ENCODE peak calls at places on chromosomes 13 and 19, in six cellular contexts. One of them, this sample, is unnamed.

GRCh38 chr13:95441326-95441725 is 111.2 kb upstream of the CLDN10 start:
- DNase-seq in endodermal cell: no peak
- DNase-seq in A673: no peak
- DNase-seq in pancreas: no peak
- DNase-seq in osteoblast: no peak
- DNase-seq in SK-N-SH: no peak
- DNase-seq in this sample: no peak

GRCh38 chr19:16661480-16662034 is 618 bp downstream of the TMEM38A start:
- DNase-seq in endodermal cell: peak; percentile 69
- DNase-seq in A673: no peak
- DNase-seq in pancreas: peak; percentile 56
- DNase-seq in osteoblast: peak; percentile 58
- DNase-seq in SK-N-SH: peak; percentile 36
- DNase-seq in this sample: peak; percentile 43

GRCh38 chr13:85347251-85347650 is 452.0 kb downstream of the SLITRK6 start:
- DNase-seq in endodermal cell: no peak
- DNase-seq in A673: no peak
- DNase-seq in pancreas: no peak
- DNase-seq in osteoblast: peak; percentile 66
- DNase-seq in SK-N-SH: no peak
- DNase-seq in this sample: no peak

GRCh38 chr19:7494416-7495098 is 5.7 kb upstream of the PEX11G start:
- DNase-seq in endodermal cell: no peak
- DNase-seq in A673: no peak
- DNase-seq in pancreas: peak; percentile 51
- DNase-seq in osteoblast: peak; percentile 87
- DNase-seq in SK-N-SH: peak; percentile 83
- DNase-seq in this sample: peak; percentile 30

GRCh38 chr13:27053902-27054595 is 117.6 kb downstream of the USP12 start:
- DNase-seq in endodermal cell: no peak
- DNase-seq in A673: no peak
- DNase-seq in pancreas: no peak
- DNase-seq in osteoblast: peak; percentile 91
- DNase-seq in SK-N-SH: no peak
- DNase-seq in this sample: no peak

GRCh38 chr19:38213911-38214625 is 10.0 kb downstream of the DPF1 start:
- DNase-seq in endodermal cell: no peak
- DNase-seq in A673: no peak
- DNase-seq in pancreas: no peak
- DNase-seq in osteoblast: peak; percentile 99
- DNase-seq in SK-N-SH: no peak
- DNase-seq in this sample: no peak

GRCh38 chr13:75641026-75641425 is 4.9 kb downstream of the LMO7 start:
- DNase-seq in endodermal cell: no peak
- DNase-seq in A673: no peak
- DNase-seq in pancreas: no peak
- DNase-seq in osteoblast: no peak
- DNase-seq in SK-N-SH: no peak
- DNase-seq in this sample: no peak

GRCh38 chr19:15540435-15540834 is 32.1 kb downstream of the CYP4F22 start:
- DNase-seq in endodermal cell: no peak
- DNase-seq in A673: no peak
- DNase-seq in pancreas: no peak
- DNase-seq in osteoblast: no peak
- DNase-seq in SK-N-SH: no peak
- DNase-seq in this sample: no peak

GRCh38 chr19:52943884-52944643 is 18.6 kb downstream of the ZNF816 start:
- DNase-seq in endodermal cell: peak; percentile 60
- DNase-seq in A673: no peak
- DNase-seq in pancreas: no peak
- DNase-seq in osteoblast: no peak
- DNase-seq in SK-N-SH: no peak
- DNase-seq in this sample: peak; percentile 90

GRCh38 chr19:34786236-34786635 is 13.2 kb upstream of the ZNF599 start:
- DNase-seq in endodermal cell: no peak
- DNase-seq in A673: no peak
- DNase-seq in pancreas: no peak
- DNase-seq in osteoblast: no peak
- DNase-seq in SK-N-SH: no peak
- DNase-seq in this sample: no peak

GRCh38 chr19:33622505-33622808 is 704 bp downstream of the CHST8 start:
- DNase-seq in endodermal cell: peak; percentile 74
- DNase-seq in A673: no peak
- DNase-seq in pancreas: no peak
- DNase-seq in osteoblast: peak; percentile 88
- DNase-seq in SK-N-SH: peak; percentile 78
- DNase-seq in this sample: peak; percentile 22

GRCh38 chr13:25890671-25891212 is 161.1 kb downstream of the SHISA2 start:
- DNase-seq in endodermal cell: no peak
- DNase-seq in A673: no peak
- DNase-seq in pancreas: no peak
- DNase-seq in osteoblast: no peak
- DNase-seq in SK-N-SH: no peak
- DNase-seq in this sample: no peak

GRCh38 chr19:55554302-55554701 is 9.0 kb upstream of the SBK3 start:
- DNase-seq in endodermal cell: no peak
- DNase-seq in A673: no peak
- DNase-seq in pancreas: no peak
- DNase-seq in osteoblast: no peak
- DNase-seq in SK-N-SH: no peak
- DNase-seq in this sample: peak; percentile 33

GRCh38 chr19:55590109-55590508 is 9.2 kb downstream of the FIZ1 start:
- DNase-seq in endodermal cell: no peak
- DNase-seq in A673: no peak
- DNase-seq in pancreas: no peak
- DNase-seq in osteoblast: peak; percentile 59
- DNase-seq in SK-N-SH: no peak
- DNase-seq in this sample: no peak

GRCh38 chr19:42422092-42422575 is 5.1 kb downstream of the LIPE start:
- DNase-seq in endodermal cell: no peak
- DNase-seq in A673: no peak
- DNase-seq in pancreas: no peak
- DNase-seq in osteoblast: peak; percentile 13
- DNase-seq in SK-N-SH: no peak
- DNase-seq in this sample: no peak

GRCh38 chr13:19052180-19052579 is 129.4 kb downstream of the TUBA3C start:
- DNase-seq in endodermal cell: no peak
- DNase-seq in A673: no peak
- DNase-seq in pancreas: no peak
- DNase-seq in osteoblast: no peak
- DNase-seq in SK-N-SH: no peak
- DNase-seq in this sample: no peak

GRCh38 chr13:54415753-54416366 is 1387.2 kb downstream of the OLFM4 start:
- DNase-seq in endodermal cell: peak; percentile 70
- DNase-seq in A673: no peak
- DNase-seq in pancreas: no peak
- DNase-seq in osteoblast: no peak
- DNase-seq in SK-N-SH: no peak
- DNase-seq in this sample: no peak

GRCh38 chr13:50891206-50891605 is 18.4 kb upstream of the RNASEH2B start:
- DNase-seq in endodermal cell: no peak
- DNase-seq in A673: no peak
- DNase-seq in pancreas: no peak
- DNase-seq in osteoblast: no peak
- DNase-seq in SK-N-SH: no peak
- DNase-seq in this sample: no peak

GRCh38 chr19:56132316-56132822 is 8.7 kb upstream of the ZNF444 start:
- DNase-seq in endodermal cell: no peak
- DNase-seq in A673: no peak
- DNase-seq in pancreas: no peak
- DNase-seq in osteoblast: peak; percentile 79
- DNase-seq in SK-N-SH: no peak
- DNase-seq in this sample: no peak

GRCh38 chr13:106176103-106176502 is 359.4 kb downstream of the EFNB2 start:
- DNase-seq in endodermal cell: no peak
- DNase-seq in A673: no peak
- DNase-seq in pancreas: no peak
- DNase-seq in osteoblast: peak; percentile 65
- DNase-seq in SK-N-SH: no peak
- DNase-seq in this sample: no peak

GRCh38 chr19:6668696-6669095 is 1.3 kb downstream of the TNFSF14 start:
- DNase-seq in endodermal cell: no peak
- DNase-seq in A673: no peak
- DNase-seq in pancreas: no peak
- DNase-seq in osteoblast: no peak
- DNase-seq in SK-N-SH: no peak
- DNase-seq in this sample: no peak

GRCh38 chr19:6568010-6568411 is 22.9 kb downstream of the CD70 start:
- DNase-seq in endodermal cell: no peak
- DNase-seq in A673: no peak
- DNase-seq in pancreas: no peak
- DNase-seq in osteoblast: no peak
- DNase-seq in SK-N-SH: no peak
- DNase-seq in this sample: no peak

GRCh38 chr13:44331912-44332840 is 41.4 kb upstream of the SERP2 start:
- DNase-seq in endodermal cell: no peak
- DNase-seq in A673: peak; percentile 95
- DNase-seq in pancreas: no peak
- DNase-seq in osteoblast: peak; percentile 89
- DNase-seq in SK-N-SH: peak; percentile 72
- DNase-seq in this sample: peak; percentile 71

GRCh38 chr13:59472134-59472533 is 691.6 kb downstream of the DIAPH3 start:
- DNase-seq in endodermal cell: no peak
- DNase-seq in A673: no peak
- DNase-seq in pancreas: no peak
- DNase-seq in osteoblast: no peak
- DNase-seq in SK-N-SH: no peak
- DNase-seq in this sample: no peak

GRCh38 chr19:46369817-46370216 is 22.9 kb downstream of the PPP5C start:
- DNase-seq in endodermal cell: no peak
- DNase-seq in A673: no peak
- DNase-seq in pancreas: no peak
- DNase-seq in osteoblast: no peak
- DNase-seq in SK-N-SH: no peak
- DNase-seq in this sample: no peak

GRCh38 chr19:46372901-46373572 is 26.1 kb downstream of the PPP5C start:
- DNase-seq in endodermal cell: peak; percentile 85
- DNase-seq in A673: peak; percentile 75
- DNase-seq in pancreas: no peak
- DNase-seq in osteoblast: no peak
- DNase-seq in SK-N-SH: no peak
- DNase-seq in this sample: peak; percentile 33

GRCh38 chr19:46368116-46368515 is 21.2 kb downstream of the PPP5C start:
- DNase-seq in endodermal cell: no peak
- DNase-seq in A673: no peak
- DNase-seq in pancreas: no peak
- DNase-seq in osteoblast: no peak
- DNase-seq in SK-N-SH: no peak
- DNase-seq in this sample: peak; percentile 89

GRCh38 chr19:46373573-46374359 is 26.9 kb downstream of the PPP5C start:
- DNase-seq in endodermal cell: peak; percentile 94
- DNase-seq in A673: peak; percentile 72
- DNase-seq in pancreas: peak; percentile 99
- DNase-seq in osteoblast: peak; percentile 93
- DNase-seq in SK-N-SH: peak; percentile 80
- DNase-seq in this sample: no peak

GRCh38 chr19:46371371-46371901 is 24.5 kb downstream of the PPP5C start:
- DNase-seq in endodermal cell: no peak
- DNase-seq in A673: no peak
- DNase-seq in pancreas: no peak
- DNase-seq in osteoblast: no peak
- DNase-seq in SK-N-SH: no peak
- DNase-seq in this sample: no peak
- H3K27ac ChIP-seq in endodermal cell: peak overlapping the region; percentile 25
- H3K27ac ChIP-seq in A673: peak overlapping the region; percentile 32
- H3K27ac ChIP-seq in pancreas: no peak overlapping the region
- H3K27ac ChIP-seq in osteoblast: no peak overlapping the region
- H3K27ac ChIP-seq in SK-N-SH: no peak overlapping the region
- H3K27ac ChIP-seq in this sample: no peak overlapping the region

GRCh38 chr19:54299126-54299498 is 13.9 kb downstream of the LILRA5 start:
- DNase-seq in endodermal cell: no peak
- DNase-seq in A673: no peak
- DNase-seq in pancreas: no peak
- DNase-seq in osteoblast: no peak
- DNase-seq in SK-N-SH: no peak
- DNase-seq in this sample: no peak

GRCh38 chr19:54299515-54299914 is 13.5 kb downstream of the LILRA5 start:
- DNase-seq in endodermal cell: no peak
- DNase-seq in A673: no peak
- DNase-seq in pancreas: no peak
- DNase-seq in osteoblast: no peak
- DNase-seq in SK-N-SH: no peak
- DNase-seq in this sample: no peak

GRCh38 chr19:54294539-54294938 is 13.6 kb upstream of the LILRB2 start:
- DNase-seq in endodermal cell: no peak
- DNase-seq in A673: no peak
- DNase-seq in pancreas: no peak
- DNase-seq in osteoblast: no peak
- DNase-seq in SK-N-SH: no peak
- DNase-seq in this sample: no peak

GRCh38 chr19:54298357-54299125 is 14.4 kb downstream of the LILRA5 start:
- DNase-seq in endodermal cell: no peak
- DNase-seq in A673: no peak
- DNase-seq in pancreas: no peak
- DNase-seq in osteoblast: no peak
- DNase-seq in SK-N-SH: no peak
- DNase-seq in this sample: no peak

GRCh38 chr19:54297759-54298305 is 15.1 kb downstream of the LILRA5 start:
- DNase-seq in endodermal cell: no peak
- DNase-seq in A673: no peak
- DNase-seq in pancreas: no peak
- DNase-seq in osteoblast: no peak
- DNase-seq in SK-N-SH: no peak
- DNase-seq in this sample: no peak
- TF ChIP-seq CTCF in endodermal cell: peak; percentile 35
- TF ChIP-seq CTCF in A673: peak; percentile 24
- TF ChIP-seq CTCF in pancreas: no peak
- TF ChIP-seq CTCF in osteoblast: no peak
- TF ChIP-seq CTCF in SK-N-SH: no peak
- TF ChIP-seq CTCF in this sample: peak; percentile 18

DNA sequence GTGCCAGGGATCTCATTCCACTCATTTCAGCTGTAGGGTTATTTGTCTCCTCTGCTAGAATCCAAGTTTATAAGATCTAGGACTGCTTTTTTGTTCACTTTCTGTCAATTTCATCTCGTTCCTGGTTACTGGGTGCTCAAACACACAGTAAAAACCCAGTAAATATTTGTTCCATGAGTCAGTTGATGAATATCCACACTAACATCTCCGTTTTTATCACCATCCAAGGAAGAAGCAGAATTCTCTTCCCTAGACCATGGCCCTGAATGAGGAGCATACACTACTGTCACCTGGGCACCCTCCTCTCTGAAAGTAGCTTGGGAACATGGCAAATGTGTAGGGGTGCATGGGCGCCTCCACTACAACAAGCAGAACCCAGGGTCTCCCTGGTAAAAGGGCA is 390.8 kb downstream of the FOXO1 start:
- DNase-seq in endodermal cell: no peak
- DNase-seq in A673: no peak
- DNase-seq in pancreas: no peak
- DNase-seq in osteoblast: peak; percentile 73
- DNase-seq in SK-N-SH: no peak
- DNase-seq in this sample: no peak
- H3K4me3 ChIP-seq in endodermal cell: no peak overlapping the region
- H3K4me3 ChIP-seq in A673: no peak overlapping the region
- H3K4me3 ChIP-seq in pancreas: no peak overlapping the region
- H3K4me3 ChIP-seq in osteoblast: no peak overlapping the region
- H3K4me3 ChIP-seq in SK-N-SH: no peak overlapping the region
- H3K4me3 ChIP-seq in this sample: no peak overlapping the region

GRCh38 chr19:340620-341385 is 3.8 kb downstream of the MIER2 start:
- DNase-seq in endodermal cell: no peak
- DNase-seq in A673: no peak
- DNase-seq in pancreas: no peak
- DNase-seq in osteoblast: peak; percentile 52
- DNase-seq in SK-N-SH: no peak
- DNase-seq in this sample: no peak
- H3K27ac ChIP-seq in endodermal cell: no peak overlapping the region
- H3K27ac ChIP-seq in A673: no peak overlapping the region
- H3K27ac ChIP-seq in pancreas: no peak overlapping the region
- H3K27ac ChIP-seq in osteoblast: peak overlapping the region; percentile 97
- H3K27ac ChIP-seq in SK-N-SH: no peak overlapping the region
- H3K27ac ChIP-seq in this sample: no peak overlapping the region

GRCh38 chr19:18781047-18781600 is 10.0 kb downstream of the COMP start:
- DNase-seq in endodermal cell: no peak
- DNase-seq in A673: no peak
- DNase-seq in pancreas: no peak
- DNase-seq in osteoblast: peak; percentile 93
- DNase-seq in SK-N-SH: no peak
- DNase-seq in this sample: no peak
- TF ChIP-seq CTCF in endodermal cell: no peak
- TF ChIP-seq CTCF in A673: no peak
- TF ChIP-seq CTCF in pancreas: no peak
- TF ChIP-seq CTCF in osteoblast: no peak
- TF ChIP-seq CTCF in SK-N-SH: no peak
- TF ChIP-seq CTCF in this sample: no peak

This sample was measured in WERI-Rb-1.